ENCODE peak calls at places on chromosomes 3 and 15, in six cellular contexts. L is right atrium auricular region, O is psoas muscle, Y is heart right ventricle, J is SJSA1, R is breast epithelium. G is an unnamed sample.
A peak's percentile ranks its signal among the peaks of the same experiment; 100 is the strongest.

GRCh38 chr3:47762233-47762632 is 19.5 kb downstream of the SMARCC1 start:
- DNase-seq in J (no peak), L (no peak), Y (no peak), O (no peak), R (no peak), G (no peak)

GRCh38 chr15:33126559-33127290 is 67.8 kb downstream of the FMN1 start:
- DNase-seq in Y (peak; percentile 29), R (no peak), O (peak; percentile 68), J (peak; percentile 83), L (no peak), G (peak; percentile 24)

GRCh38 chr3:119826714-119827113 is 44.8 kb downstream of the NR1I2 start:
- DNase-seq in L (no peak), J (no peak), R (no peak), Y (no peak), O (no peak), G (no peak)

GRCh38 chr15:37134699-37135131 is 34.4 kb upstream of the MEIS2 start:
- DNase-seq in O (no peak), L (no peak), J (no peak), R (no peak), Y (no peak), G (no peak)

GRCh38 chr15:73996939-73997338 is 2.4 kb downstream of the PML start:
- DNase-seq in O (no peak), J (no peak), R (no peak), L (no peak), Y (no peak), G (no peak)

GRCh38 chr3:38001456-38002081 is 11.0 kb downstream of the VILL start:
- DNase-seq in Y (no peak), R (no peak), J (no peak), O (no peak), L (no peak), G (no peak)

GRCh38 chr3:39148116-39149058 is 5.0 kb downstream of the CSRNP1 start:
- DNase-seq in L (peak; percentile 57), O (no peak), Y (no peak), R (no peak), J (no peak), G (no peak)

GRCh38 chr15:27123808-27124207 is 152.8 kb downstream of the GABRG3 start:
- DNase-seq in J (no peak), R (no peak), L (no peak), O (no peak), Y (no peak), G (no peak)

GRCh38 chr15:64892850-64893403 is 18.8 kb upstream of the ANKDD1A start:
- DNase-seq in O (no peak), L (no peak), J (no peak), Y (no peak), R (no peak), G (no peak)

GRCh38 chr15:81909229-81910087 is 136.4 kb downstream of the MEX3B start:
- DNase-seq in Y (no peak), O (no peak), J (no peak), L (no peak), R (no peak), G (no peak)

GRCh38 chr3:47989981-47990440 is 26.2 kb downstream of the MAP4 start:
- DNase-seq in R (peak; percentile 74), Y (peak; percentile 42), O (peak; percentile 78), J (peak; percentile 79), L (peak; percentile 86), G (peak; percentile 58)

GRCh38 chr3:14789221-14789620 is 29.5 kb upstream of the FGD5 start:
- DNase-seq in L (no peak), Y (no peak), R (no peak), O (no peak), J (no peak), G (no peak)

GRCh38 chr3:31008986-31009385 is 114.5 kb upstream of the GADL1 start:
- DNase-seq in O (no peak), L (no peak), J (no peak), R (no peak), Y (no peak), G (no peak)

GRCh38 chr3:195204360-195205166 is 66.4 kb downstream of the XXYLT1 start:
- DNase-seq in J (no peak), L (peak; percentile 58), Y (no peak), R (peak; percentile 48), O (no peak), G (no peak)

GRCh38 chr3:180401226-180401625 is 200.7 kb upstream of the TTC14 start:
- DNase-seq in J (no peak), Y (no peak), R (no peak), O (no peak), L (no peak), G (no peak)

GRCh38 chr3:129429080-129429451 is 630 bp upstream of the EFCAB12 start:
- DNase-seq in R (no peak), O (no peak), Y (no peak), L (no peak), J (no peak), G (no peak)

GRCh38 chr3:129428382-129429079 is at the start of gene EFCAB12:
- DNase-seq in L (peak; percentile 98), R (peak; percentile 96), J (peak; percentile 87), O (peak; percentile 95), Y (peak; percentile 96), G (peak; percentile 83)

GRCh38 chr3:129429597-129429996 is 1.2 kb upstream of the EFCAB12 start:
- DNase-seq in O (no peak), L (no peak), J (no peak), R (no peak), Y (no peak), G (no peak)

GRCh38 chr3:129425619-129426018 is 2.8 kb downstream of the EFCAB12 start:
- DNase-seq in O (no peak), L (no peak), Y (no peak), J (no peak), R (no peak), G (no peak)

DNA sequence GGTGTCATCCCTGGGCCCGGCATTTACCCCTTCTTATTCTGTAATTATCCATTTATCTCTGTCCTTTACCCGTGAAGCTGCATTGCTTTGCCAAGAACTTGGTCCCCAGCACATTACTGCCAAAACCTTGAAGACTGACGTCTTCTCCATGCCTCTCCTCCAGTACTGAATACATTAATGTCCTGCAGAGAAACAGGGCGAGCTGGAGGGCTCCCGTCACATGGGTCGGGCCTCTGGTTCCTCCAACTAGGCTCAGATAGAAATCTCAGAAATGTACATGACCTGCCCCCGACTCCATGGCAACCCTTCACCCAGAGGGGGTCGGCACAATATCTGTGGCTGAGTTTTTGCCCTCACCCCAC is 435 bp downstream of the EFCAB12 start:
- DNase-seq in R (no peak), L (no peak), J (no peak), O (no peak), Y (no peak), G (no peak)
- H3K4me3 ChIP-seq in R (peak overlapping the region; percentile 38), L (peak overlapping the region; percentile 50), J (peak overlapping the region; percentile 13), O (peak overlapping the region; percentile 73), Y (peak overlapping the region; percentile 56), G (peak overlapping the region; percentile 81)

DNA sequence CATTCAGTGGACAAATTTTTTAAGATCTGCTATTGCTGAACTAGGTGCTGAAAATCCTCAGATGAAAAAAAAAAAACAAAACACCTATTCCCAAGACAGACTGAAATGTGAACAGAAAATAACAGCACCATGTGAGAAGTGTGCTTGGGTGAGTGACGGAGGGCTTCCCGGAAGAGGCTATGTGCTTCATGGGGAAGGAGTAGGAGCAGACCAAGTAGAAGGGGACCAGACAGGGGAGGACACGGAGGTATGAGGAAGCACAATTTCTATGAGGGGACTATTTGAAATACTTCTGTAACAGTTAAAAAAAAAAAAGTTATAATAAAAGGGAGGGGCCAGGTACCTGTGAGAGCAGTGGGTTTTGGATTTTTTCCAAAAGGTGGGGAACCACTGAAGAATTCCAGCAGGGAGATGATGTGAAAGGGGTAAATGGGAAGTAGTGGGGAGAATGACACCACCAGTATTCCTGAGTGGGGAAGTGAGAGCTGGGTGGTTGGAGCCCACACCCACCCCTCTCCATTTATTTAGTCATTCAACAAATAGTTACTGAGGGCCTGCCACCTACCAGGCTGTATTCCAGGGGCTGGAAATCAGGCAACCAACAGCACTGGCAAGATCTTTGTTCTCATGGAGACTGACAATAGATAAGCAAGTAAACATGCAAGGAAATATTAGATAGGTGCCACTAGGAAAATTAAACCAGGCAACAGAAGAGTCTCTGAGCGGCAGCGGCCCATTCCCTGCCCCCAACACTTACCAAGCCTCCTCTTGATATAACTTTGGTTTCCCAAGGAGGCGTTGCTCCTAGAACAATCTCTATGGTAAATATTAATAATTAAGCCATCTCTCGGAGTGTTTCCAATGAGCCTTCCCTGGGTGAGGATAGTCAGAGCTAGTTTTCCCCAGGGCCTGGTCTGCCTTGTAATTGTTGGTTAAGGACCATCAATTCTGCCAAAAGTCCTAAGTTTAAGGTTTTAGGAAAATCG is 3.8 kb upstream of the USP3 start:
- DNase-seq in Y (no peak), R (no peak), L (no peak), J (no peak), O (no peak), G (no peak)
- H3K4me1 ChIP-seq in Y (peaks cover 32% of the 10 kb centered on the region), R (peaks cover 3% of the 10 kb centered on the region), L (no peaks in the 10 kb centered on the region), J (peaks cover 61% of the 10 kb centered on the region), O (peaks cover 18% of the 10 kb centered on the region), G (peaks cover 32% of the 10 kb centered on the region)

DNA sequence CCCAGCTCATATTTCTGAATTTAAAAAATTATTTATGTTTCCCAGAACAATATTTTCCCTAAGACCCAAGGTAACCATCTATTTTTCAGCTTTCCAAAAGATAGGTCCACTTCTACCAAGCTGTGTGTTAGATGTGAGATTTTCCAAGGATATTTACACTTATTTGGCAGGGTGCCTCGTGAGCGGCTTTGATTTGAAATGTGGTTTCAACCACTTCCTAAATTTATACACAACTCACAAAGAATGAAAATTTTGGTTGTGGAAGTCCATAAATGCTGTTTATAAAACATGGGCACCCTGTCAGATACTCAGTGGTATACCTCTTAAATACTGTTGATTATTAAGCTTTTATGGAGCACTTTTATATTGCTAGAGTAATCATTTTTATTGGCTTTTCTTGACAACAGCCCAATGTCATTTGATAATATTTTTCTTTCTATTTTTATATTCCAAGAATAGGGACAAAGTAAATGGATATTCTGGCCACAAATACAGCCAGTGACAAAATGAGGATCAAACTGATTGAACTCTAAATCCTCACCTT is 57.6 kb downstream of the GAP43 start:
- DNase-seq in J (no peak), L (no peak), Y (no peak), O (no peak), R (no peak), G (no peak)
- H3K4me3 ChIP-seq in J (no peak overlapping the region), L (no peak overlapping the region), Y (no peak overlapping the region), O (no peak overlapping the region), R (no peak overlapping the region), G (no peak overlapping the region)

GRCh38 chr15:98681061-98681460 is 32.7 kb downstream of the IGF1R start:
- DNase-seq in Y (no peak), L (no peak), J (no peak), O (no peak), R (no peak), G (no peak)

GRCh38 chr15:98676586-98677270 is 28.4 kb downstream of the IGF1R start:
- DNase-seq in O (no peak), L (peak; percentile 28), Y (no peak), R (no peak), J (no peak), G (no peak)

GRCh38 chr15:98677345-98678059 is 29.2 kb downstream of the IGF1R start:
- DNase-seq in L (peak; percentile 48), Y (no peak), O (no peak), R (no peak), J (no peak), G (no peak)

GRCh38 chr15:98674336-98674735 is 26.0 kb downstream of the IGF1R start:
- DNase-seq in L (no peak), J (no peak), O (no peak), Y (no peak), R (no peak), G (no peak)

DNA sequence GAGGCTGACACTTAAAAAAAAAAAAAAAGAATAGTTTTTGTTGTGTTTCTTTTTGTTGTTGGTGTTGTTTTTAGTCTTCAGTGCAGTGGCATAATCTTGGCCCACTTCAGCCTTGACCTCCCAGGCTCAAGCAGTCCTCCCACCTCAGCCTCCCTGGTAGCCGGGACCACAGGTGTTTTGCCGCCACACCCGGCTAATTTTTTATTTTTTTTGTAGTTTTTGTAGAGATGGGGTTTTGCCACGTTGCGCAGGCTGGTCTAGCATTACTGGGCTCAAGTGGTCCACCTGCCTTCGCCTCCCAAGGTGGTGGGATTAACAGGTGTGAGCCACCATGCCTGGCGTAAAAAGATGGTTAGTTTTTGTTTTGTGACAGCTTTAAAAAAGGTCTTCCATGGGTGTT is 30.1 kb downstream of the IGF1R start:
- DNase-seq in O (no peak), L (no peak), J (no peak), Y (no peak), R (no peak), G (no peak)
- H3K4me1 ChIP-seq in O (peaks cover 46% of the 10 kb centered on the region), L (no peaks in the 10 kb centered on the region), J (peaks cover 16% of the 10 kb centered on the region), Y (peaks cover 36% of the 10 kb centered on the region), R (no peaks in the 10 kb centered on the region), G (peaks cover 33% of the 10 kb centered on the region)

G was measured in thoracic aorta.